ENCODE peak calls at places on chromosome 7, in five cellular contexts. One of them, this sample, is unnamed.

GRCh38 chr7:94941844-94942632 is 34.6 kb downstream of the PPP1R9A start:
- DNase-seq in mesenchymal stem cell: no peak
- DNase-seq in IMR-90: no peak
- DNase-seq in H9: no peak
- DNase-seq in neuronal stem cell: no peak
- DNase-seq in this sample: no peak

GRCh38 chr7:33243319-33243881 is 114.0 kb downstream of the BBS9 start:
- DNase-seq in mesenchymal stem cell: peak
- DNase-seq in IMR-90: peak
- DNase-seq in H9: no peak
- DNase-seq in neuronal stem cell: peak
- DNase-seq in this sample: peak

GRCh38 chr7:134963031-134963430 is 23.3 kb upstream of the AGBL3 start:
- DNase-seq in mesenchymal stem cell: no peak
- DNase-seq in IMR-90: no peak
- DNase-seq in H9: no peak
- DNase-seq in neuronal stem cell: no peak
- DNase-seq in this sample: no peak

GRCh38 chr7:140898794-140899548 is 25.8 kb downstream of the BRAF start:
- DNase-seq in mesenchymal stem cell: peak
- DNase-seq in IMR-90: peak
- DNase-seq in H9: no peak
- DNase-seq in neuronal stem cell: no peak
- DNase-seq in this sample: peak

GRCh38 chr7:70807650-70808049 is 324.3 kb upstream of the GALNT17 start:
- DNase-seq in mesenchymal stem cell: no peak
- DNase-seq in IMR-90: no peak
- DNase-seq in H9: no peak
- DNase-seq in neuronal stem cell: no peak
- DNase-seq in this sample: peak

GRCh38 chr7:90752051-90752450 is 155.9 kb downstream of the CDK14 start:
- DNase-seq in mesenchymal stem cell: no peak
- DNase-seq in IMR-90: peak
- DNase-seq in H9: no peak
- DNase-seq in neuronal stem cell: no peak
- DNase-seq in this sample: no peak

GRCh38 chr7:134480202-134480601 is 21.3 kb upstream of the AKR1B1 start:
- DNase-seq in mesenchymal stem cell: no peak
- DNase-seq in IMR-90: no peak
- DNase-seq in H9: no peak
- DNase-seq in neuronal stem cell: no peak
- DNase-seq in this sample: no peak

GRCh38 chr7:55887786-55888185 is 530 bp downstream of the ZNF713 start:
- DNase-seq in mesenchymal stem cell: peak
- DNase-seq in IMR-90: no peak
- DNase-seq in H9: no peak
- DNase-seq in neuronal stem cell: peak
- DNase-seq in this sample: peak

GRCh38 chr7:41107330-41107937 is 595.5 kb downstream of the INHBA start:
- DNase-seq in mesenchymal stem cell: no peak
- DNase-seq in IMR-90: peak
- DNase-seq in H9: no peak
- DNase-seq in neuronal stem cell: no peak
- DNase-seq in this sample: peak
- H3K4ac ChIP-seq in mesenchymal stem cell: no peak
- H3K4ac ChIP-seq in IMR-90: peak
- H3K4ac ChIP-seq in H9: no peak
- H3K4ac ChIP-seq in neuronal stem cell: no peak
- H3K4ac ChIP-seq in this sample: no peak

GRCh38 chr7:2438775-2439174 is 35.4 kb downstream of the CHST12 start:
- DNase-seq in mesenchymal stem cell: no peak
- DNase-seq in IMR-90: no peak
- DNase-seq in H9: no peak
- DNase-seq in neuronal stem cell: no peak
- DNase-seq in this sample: no peak
- H3K23ac ChIP-seq in mesenchymal stem cell: no peak
- H3K23ac ChIP-seq in IMR-90: no peak
- H3K23ac ChIP-seq in H9: no peak
- H3K23ac ChIP-seq in neuronal stem cell: no peak
- H3K23ac ChIP-seq in this sample: no peak

GRCh38 chr7:128874140-128875031 is 11.7 kb downstream of the ATP6V1F start:
- DNase-seq in mesenchymal stem cell: no peak
- DNase-seq in IMR-90: no peak
- DNase-seq in H9: no peak
- DNase-seq in neuronal stem cell: no peak
- DNase-seq in this sample: no peak
- H3K4ac ChIP-seq in mesenchymal stem cell: no peak
- H3K4ac ChIP-seq in IMR-90: no peak
- H3K4ac ChIP-seq in H9: no peak
- H3K4ac ChIP-seq in neuronal stem cell: no peak
- H3K4ac ChIP-seq in this sample: no peak

DNA sequence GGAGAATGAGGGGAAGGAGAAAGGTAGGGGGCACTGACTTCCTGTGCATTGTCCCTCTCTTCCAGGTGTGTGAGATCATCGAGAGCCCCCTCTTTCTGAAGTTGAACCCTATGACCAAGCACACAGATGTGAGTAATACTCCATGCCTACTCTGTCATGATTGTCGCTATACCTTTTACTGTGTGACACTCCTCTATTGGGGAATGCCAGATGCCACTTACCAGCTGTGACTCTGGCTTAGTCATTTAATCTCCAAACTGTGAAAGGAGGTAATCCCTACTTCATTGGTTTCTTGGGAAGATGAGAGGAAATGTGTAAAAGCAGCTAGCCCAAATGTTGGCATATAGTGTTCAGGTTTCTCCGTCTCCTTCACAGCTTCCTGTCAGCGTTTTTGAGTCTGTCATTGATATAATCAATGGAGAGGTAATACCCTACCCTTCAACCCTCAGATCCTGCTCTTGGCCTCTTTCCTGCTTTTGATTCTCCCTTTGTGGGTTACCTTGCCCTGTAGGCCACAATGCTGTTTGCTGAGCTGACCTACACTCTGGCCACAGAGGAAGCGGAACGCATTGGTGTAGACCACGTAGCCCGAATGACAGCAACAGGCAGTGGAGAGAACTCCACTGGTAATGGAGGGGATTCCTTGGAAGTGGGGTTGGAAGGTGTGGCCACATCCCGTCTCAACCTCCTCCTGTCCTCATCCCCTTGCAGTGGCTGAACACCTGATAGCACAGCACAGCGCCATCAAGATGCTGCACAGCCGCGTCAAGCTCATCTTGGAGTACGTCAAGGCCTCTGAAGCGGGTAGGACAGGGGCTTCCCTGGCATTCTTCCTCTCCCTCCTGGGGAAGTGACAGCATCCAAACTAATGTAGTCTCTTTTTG is 2.0 kb downstream of the COPS6 start:
- DNase-seq in mesenchymal stem cell: no peak
- DNase-seq in IMR-90: no peak
- DNase-seq in H9: no peak
- DNase-seq in neuronal stem cell: no peak
- DNase-seq in this sample: no peak
- H3K23ac ChIP-seq in mesenchymal stem cell: no peak
- H3K23ac ChIP-seq in IMR-90: peak
- H3K23ac ChIP-seq in H9: no peak
- H3K23ac ChIP-seq in neuronal stem cell: no peak
- H3K23ac ChIP-seq in this sample: no peak

GRCh38 chr7:44608916-44609648 is 2.7 kb downstream of the OGDH start:
- DNase-seq in mesenchymal stem cell: no peak
- DNase-seq in IMR-90: no peak
- DNase-seq in H9: no peak
- DNase-seq in neuronal stem cell: no peak
- DNase-seq in this sample: peak

GRCh38 chr7:44609829-44610228 is 3.4 kb downstream of the OGDH start:
- DNase-seq in mesenchymal stem cell: no peak
- DNase-seq in IMR-90: no peak
- DNase-seq in H9: no peak
- DNase-seq in neuronal stem cell: no peak
- DNase-seq in this sample: no peak

GRCh38 chr7:44604941-44605340 is 1.5 kb upstream of the OGDH start:
- DNase-seq in mesenchymal stem cell: no peak
- DNase-seq in IMR-90: no peak
- DNase-seq in H9: no peak
- DNase-seq in neuronal stem cell: no peak
- DNase-seq in this sample: no peak

GRCh38 chr7:44603208-44603607 is 3.2 kb upstream of the OGDH start:
- DNase-seq in mesenchymal stem cell: no peak
- DNase-seq in IMR-90: no peak
- DNase-seq in H9: no peak
- DNase-seq in neuronal stem cell: no peak
- DNase-seq in this sample: no peak

DNA sequence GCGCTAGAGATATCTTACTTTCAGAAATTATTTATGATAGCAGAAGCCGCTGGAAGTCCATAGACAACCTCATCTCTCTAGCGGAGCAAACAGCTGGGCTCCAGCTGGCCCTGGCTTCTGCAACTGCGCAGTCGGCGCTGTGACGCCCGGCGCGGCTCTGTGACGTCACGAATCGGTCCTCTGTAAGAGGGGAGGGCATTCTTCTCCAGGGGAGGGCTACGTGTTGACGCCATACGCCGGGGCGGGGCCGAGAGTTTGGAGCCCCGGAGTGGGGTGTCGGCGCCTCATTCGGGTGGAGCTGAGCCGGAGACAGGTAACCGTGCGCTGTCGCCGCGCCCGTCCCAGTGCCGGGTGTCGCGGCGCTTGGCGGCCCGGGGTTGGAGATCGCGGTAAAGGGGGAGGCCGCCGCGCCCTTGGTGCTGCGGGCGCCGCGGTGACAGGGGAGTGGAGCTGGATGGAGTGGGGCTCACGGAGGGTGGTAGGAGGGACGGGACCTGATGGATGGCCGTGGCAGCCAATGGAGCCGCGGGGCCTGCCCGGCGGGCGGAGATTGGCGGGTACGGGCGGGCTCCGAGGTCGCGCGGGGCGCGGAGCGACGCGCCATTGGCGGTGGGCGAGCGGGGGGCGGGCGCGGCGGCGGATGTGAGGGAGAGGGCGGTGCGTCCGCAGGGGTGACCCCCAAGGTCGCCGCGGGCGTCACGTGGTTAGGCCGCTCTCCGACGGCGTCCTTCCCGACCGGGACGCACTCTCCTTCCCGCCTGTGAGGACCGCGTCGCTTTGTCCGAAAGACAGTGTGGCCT is at the start of gene OGDH:
- DNase-seq in mesenchymal stem cell: peak
- DNase-seq in IMR-90: peak
- DNase-seq in H9: peak
- DNase-seq in neuronal stem cell: peak
- DNase-seq in this sample: peak
- H3K4ac ChIP-seq in mesenchymal stem cell: peak
- H3K4ac ChIP-seq in IMR-90: peak
- H3K4ac ChIP-seq in H9: no peak
- H3K4ac ChIP-seq in neuronal stem cell: peak
- H3K4ac ChIP-seq in this sample: no peak

DNA sequence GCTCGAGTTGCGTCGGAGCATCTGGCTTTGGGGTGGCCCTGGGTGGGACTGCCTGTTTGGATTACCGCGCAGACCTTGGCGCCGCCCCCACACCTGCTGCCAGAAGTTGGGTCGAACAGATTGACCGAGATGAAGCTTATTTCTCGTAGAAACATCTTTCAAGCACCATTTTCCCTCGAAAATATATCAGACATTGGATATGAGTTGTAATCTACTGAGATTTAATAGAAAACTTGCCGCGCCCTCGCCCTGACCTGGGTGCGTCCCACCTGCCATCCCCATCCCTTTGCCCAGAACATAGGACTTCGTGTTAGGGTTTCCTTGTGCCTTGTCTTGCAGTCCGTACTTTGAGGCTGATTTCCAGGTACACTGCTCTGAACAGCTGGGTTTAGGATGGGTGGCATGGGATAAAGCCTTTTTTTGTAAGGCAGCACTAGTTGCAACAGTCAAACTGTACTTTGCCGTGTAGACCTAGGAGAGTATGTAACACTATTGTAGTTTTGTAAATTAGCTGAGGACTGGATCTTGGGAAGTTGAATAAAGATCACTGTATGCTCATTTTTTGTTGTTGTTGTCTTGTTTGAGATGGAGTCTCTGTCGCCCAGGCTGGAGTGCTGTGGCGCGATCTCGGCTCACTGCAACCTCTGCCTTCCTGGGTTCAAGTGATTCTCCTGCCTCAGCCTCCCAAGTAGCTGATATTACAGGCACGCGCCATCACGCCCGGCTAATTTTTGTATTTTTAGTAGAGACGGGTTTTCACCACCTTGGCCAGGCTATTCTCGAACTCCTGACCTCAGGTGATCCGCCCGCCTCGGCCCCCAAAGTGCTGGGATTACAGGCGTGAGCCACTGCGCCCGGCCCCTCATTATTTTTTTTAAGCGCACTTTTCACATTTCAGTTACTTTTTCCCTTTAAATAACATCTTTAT is 978 bp downstream of the OGDH start:
- DNase-seq in mesenchymal stem cell: no peak
- DNase-seq in IMR-90: no peak
- DNase-seq in H9: no peak
- DNase-seq in neuronal stem cell: no peak
- DNase-seq in this sample: no peak
- H3K23ac ChIP-seq in mesenchymal stem cell: no peak
- H3K23ac ChIP-seq in IMR-90: peak
- H3K23ac ChIP-seq in H9: no peak
- H3K23ac ChIP-seq in neuronal stem cell: peak
- H3K23ac ChIP-seq in this sample: no peak

DNA sequence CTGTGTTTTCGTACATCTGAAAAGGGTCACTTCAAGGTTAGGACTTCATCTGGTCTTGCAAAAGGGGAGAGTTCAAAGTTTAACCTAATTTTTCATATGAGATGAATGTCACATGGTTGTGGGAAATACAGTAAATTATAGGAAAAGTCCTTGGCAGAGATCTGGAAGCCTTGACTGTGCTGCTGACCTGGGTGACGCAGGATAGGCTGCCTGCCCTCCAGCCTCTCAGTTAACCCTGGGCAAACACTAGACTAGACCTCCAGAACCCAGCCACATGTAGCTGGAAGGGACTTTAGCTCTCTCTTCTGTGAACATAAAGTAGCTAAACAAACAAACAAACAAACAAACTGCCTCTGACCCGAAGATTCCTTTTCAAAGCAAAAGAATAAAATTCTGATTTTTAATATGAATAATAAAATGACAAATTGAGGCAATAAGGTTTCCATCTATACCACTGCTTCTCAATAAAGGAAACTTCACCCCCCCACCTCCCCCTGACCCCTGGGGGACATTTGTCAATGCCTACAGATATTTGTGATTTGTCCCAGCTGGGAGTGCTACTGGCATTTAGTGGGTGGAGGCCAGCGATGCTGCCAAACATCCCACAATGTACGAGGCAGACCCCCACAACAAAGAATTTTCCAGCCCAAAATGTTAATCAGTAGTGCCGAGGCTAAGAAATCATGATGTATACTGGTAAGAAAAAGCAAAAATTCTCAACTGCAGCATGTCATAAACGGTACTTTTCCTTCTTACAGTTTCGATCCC is 75.2 kb upstream of the PRR15 start:
- DNase-seq in mesenchymal stem cell: no peak
- DNase-seq in IMR-90: no peak
- DNase-seq in H9: no peak
- DNase-seq in neuronal stem cell: no peak
- DNase-seq in this sample: no peak
- H3K4ac ChIP-seq in mesenchymal stem cell: peak
- H3K4ac ChIP-seq in IMR-90: no peak
- H3K4ac ChIP-seq in H9: no peak
- H3K4ac ChIP-seq in neuronal stem cell: no peak
- H3K4ac ChIP-seq in this sample: no peak